ENCODE peak calls at places on chromosomes 12 and 14, in five cellular contexts. A is tibial artery; E is cardiac muscle cell; Z is CD4-positive, alpha-beta T cell; B is stimulated activated CD4-positive, alpha-beta T cell treated with anti-CD3 and anti-CD28 coated beads, Interleukin-1b, Interleukin-23, amount 100 ng/mL, for 24 hours. I is an unnamed sample.

GRCh38 chr14:78202178-78202577 is 32.0 kb downstream of the NRXN3 start:
- DNase-seq in Z (no peak), A (no peak), B (no peak), E (no peak), I (no peak)

GRCh38 chr14:93032301-93032929 is 83.3 kb downstream of the ITPK1 start:
- DNase-seq in B (no peak), Z (no peak), A (no peak), E (no peak), I (peak)

GRCh38 chr14:56117765-56118610 is at the start of gene PELI2:
- DNase-seq in Z (peak), B (peak), A (peak), E (peak), I (no peak)

GRCh38 chr12:56677680-56678079 is 10.4 kb downstream of the PTGES3 start:
- DNase-seq in Z (no peak), A (no peak), E (no peak), B (no peak), I (no peak)

GRCh38 chr12:78916845-78917480 is 52.4 kb downstream of the SYT1 start:
- DNase-seq in B (no peak), A (no peak), E (no peak), Z (no peak), I (no peak)

GRCh38 chr14:103332143-103332919 is 1.7 kb upstream of the EIF5 start:
- DNase-seq in B (no peak), E (no peak), Z (no peak), A (no peak), I (no peak)

GRCh38 chr12:19002192-19002591 is 127.3 kb upstream of the PLEKHA5 start:
- DNase-seq in Z (no peak), E (no peak), A (no peak), B (no peak), I (no peak)

GRCh38 chr12:53063708-53064612 is 14.1 kb downstream of the TNS2 start:
- DNase-seq in B (no peak), E (no peak), A (peak), Z (no peak), I (no peak)

GRCh38 chr12:101368016-101368415 is 39.6 kb downstream of the ARL1 start:
- DNase-seq in A (no peak), B (no peak), Z (no peak), E (no peak), I (no peak)

GRCh38 chr12:75548879-75549278 is 37.5 kb upstream of the KRR1 start:
- DNase-seq in B (no peak), Z (no peak), A (no peak), E (no peak), I (no peak)

GRCh38 chr12:116484807-116485206 is 74.4 kb upstream of the MAP1LC3B2 start:
- DNase-seq in A (no peak), B (no peak), E (no peak), Z (no peak), I (no peak)

GRCh38 chr12:115323223-115323905 is 639.4 kb upstream of the TBX3 start:
- DNase-seq in A (no peak), B (no peak), E (no peak), Z (no peak), I (no peak)

GRCh38 chr14:100424504-100425453 is 101.6 kb downstream of the SLC25A47 start:
- DNase-seq in A (no peak), E (no peak), B (no peak), Z (no peak), I (no peak)

GRCh38 chr12:92558806-92559205 is 144.0 kb upstream of the PLEKHG7 start:
- DNase-seq in E (no peak), Z (no peak), A (no peak), B (no peak), I (no peak)

GRCh38 chr14:77988966-77989365 is 181.2 kb upstream of the NRXN3 start:
- DNase-seq in E (no peak), B (no peak), A (peak), Z (no peak), I (no peak)

GRCh38 chr12:57479376-57480115 is at the start of gene ARHGAP9:
- DNase-seq in Z (peak), E (no peak), A (no peak), B (no peak), I (no peak)

GRCh38 chr14:88559852-88560251 is 3.0 kb upstream of the ZC3H14 start:
- DNase-seq in A (no peak), B (no peak), Z (no peak), E (no peak), I (peak)